ENCODE peak calls at places on chromosomes 12 and 14, in four cellular contexts. G, U, K and L are unnamed samples.
A peak's percentile ranks its signal among the peaks of the same experiment; 100 is the strongest.

GRCh38 chr12:20101046-20101445 is 267.3 kb upstream of the PDE3A start:
- DNase-seq in G (no peak), U (no peak), K (no peak), L (no peak)

GRCh38 chr14:22163051-22163450 is 426.0 kb downstream of the DAD1 start:
- DNase-seq in G (peak; percentile 42), U (no peak), K (no peak), L (no peak)

GRCh38 chr12:52415870-52416750 is 10.0 kb upstream of the KRT82 start:
- DNase-seq in G (peak; percentile 93), U (no peak), K (no peak), L (peak; percentile 35)

GRCh38 chr12:110343921-110344555 is 59.5 kb downstream of the ANAPC7 start:
- DNase-seq in G (no peak), U (no peak), K (no peak), L (no peak)

GRCh38 chr14:20904393-20905029 is 13.3 kb downstream of the RNASE3 start:
- DNase-seq in G (no peak), U (no peak), K (no peak), L (no peak)

GRCh38 chr12:57887631-57888406 is 41.3 kb upstream of the CTDSP2 start:
- DNase-seq in G (peak; percentile 77), U (no peak), K (peak; percentile 61), L (no peak)

GRCh38 chr14:63492391-63492790 is 50.8 kb downstream of the PPP2R5E start:
- DNase-seq in G (peak; percentile 37), U (no peak), K (no peak), L (no peak)

GRCh38 chr12:62817556-62818271 is 117.2 kb downstream of the PPM1H start:
- DNase-seq in G (peak; percentile 40), U (no peak), K (no peak), L (no peak)

GRCh38 chr12:67598598-67598997 is 49.9 kb upstream of the DYRK2 start:
- DNase-seq in G (no peak), U (no peak), K (no peak), L (no peak)

GRCh38 chr14:50615056-50615455 is 53.0 kb downstream of the SAV1 start:
- DNase-seq in G (no peak), U (no peak), K (no peak), L (no peak)

GRCh38 chr14:29242755-29243340 is 476.3 kb downstream of the FOXG1 start:
- DNase-seq in G (no peak), U (no peak), K (no peak), L (no peak)

GRCh38 chr14:55451398-55451797 is 11.0 kb upstream of the TBPL2 start:
- DNase-seq in G (no peak), U (no peak), K (no peak), L (no peak)

GRCh38 chr14:55449116-55449515 is 8.7 kb upstream of the TBPL2 start:
- DNase-seq in G (no peak), U (no peak), K (no peak), L (no peak)

GRCh38 chr14:55450539-55450938 is 10.1 kb upstream of the TBPL2 start:
- DNase-seq in G (no peak), U (no peak), K (no peak), L (no peak)

GRCh38 chr14:55450987-55451386 is 10.6 kb upstream of the TBPL2 start:
- DNase-seq in G (no peak), U (no peak), K (no peak), L (no peak)

GRCh38 chr14:55450124-55450523 is 9.7 kb upstream of the TBPL2 start:
- DNase-seq in G (no peak), U (no peak), K (no peak), L (no peak)
- H3K4me1 ChIP-seq in G (peaks cover 24% of the 10 kb centered on the region), U (no peaks in the 10 kb centered on the region), K (peaks cover 16% of the 10 kb centered on the region), L (no peaks in the 10 kb centered on the region)

DNA sequence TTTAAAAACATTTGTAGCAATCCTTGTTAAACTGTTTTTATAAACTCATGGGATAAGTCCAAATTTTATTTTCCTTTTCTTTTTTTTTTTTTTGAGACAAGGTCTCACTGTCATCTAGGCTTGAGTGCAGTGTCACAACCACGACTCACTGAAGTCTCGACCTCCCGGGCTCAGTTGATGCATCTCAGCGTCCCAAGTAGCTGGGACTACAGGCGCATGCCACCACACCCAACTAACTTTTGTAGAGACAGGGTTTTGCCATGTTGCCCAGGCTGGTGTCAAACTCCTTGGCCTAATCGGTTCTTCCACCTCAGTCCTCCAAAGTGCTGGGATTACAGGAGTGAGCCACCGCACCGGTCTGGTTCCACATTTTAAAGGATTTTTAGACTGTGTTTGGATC is 9.8 kb downstream of the RAP1B start:
- DNase-seq in G (no peak), U (no peak), K (no peak), L (no peak)
- H3K4me1 ChIP-seq in G (peaks cover 26% of the 10 kb centered on the region), U (peaks cover 30% of the 10 kb centered on the region), K (peaks cover 62% of the 10 kb centered on the region), L (peaks cover 87% of the 10 kb centered on the region)

DNA sequence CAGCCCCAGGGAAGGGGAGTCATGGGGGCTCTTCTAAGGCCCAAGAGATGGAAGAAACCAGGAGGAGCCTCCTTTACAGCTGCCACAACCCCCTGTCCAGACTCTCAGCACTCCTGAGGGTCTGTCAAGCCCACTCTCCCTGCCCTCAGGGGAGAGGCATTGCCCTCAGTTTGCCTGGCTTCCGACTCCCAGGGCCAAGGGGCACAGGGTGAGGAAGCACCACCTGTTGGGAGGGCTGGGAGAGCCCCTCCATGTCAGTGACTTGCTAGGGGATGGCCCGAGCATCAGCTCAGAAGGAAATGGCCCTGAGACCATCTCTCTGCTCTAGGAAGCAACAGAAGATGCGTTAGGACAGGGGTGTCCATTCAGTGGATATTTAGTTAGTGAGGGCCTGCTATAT is 36.1 kb downstream of the LTBP2 start:
- DNase-seq in G (no peak), U (peak; percentile 22), K (no peak), L (no peak)
- H3K4me1 ChIP-seq in G (peaks cover 56% of the 10 kb centered on the region), U (no peaks in the 10 kb centered on the region), K (no peaks in the 10 kb centered on the region), L (peaks cover 6% of the 10 kb centered on the region)

GRCh38 chr12:12803186-12803585 is 10.0 kb upstream of the DDX47 start:
- DNase-seq in G (peak; percentile 80), U (no peak), K (peak; percentile 87), L (peak; percentile 58)

GRCh38 chr12:12798480-12798879 is 13.0 kb downstream of the APOLD1 start:
- DNase-seq in G (no peak), U (no peak), K (no peak), L (no peak)

GRCh38 chr12:12801649-12802048 is 11.5 kb upstream of the DDX47 start:
- DNase-seq in G (no peak), U (no peak), K (no peak), L (no peak)

GRCh38 chr12:12799163-12799920 is 13.8 kb upstream of the DDX47 start:
- DNase-seq in G (no peak), U (no peak), K (no peak), L (no peak)

DNA sequence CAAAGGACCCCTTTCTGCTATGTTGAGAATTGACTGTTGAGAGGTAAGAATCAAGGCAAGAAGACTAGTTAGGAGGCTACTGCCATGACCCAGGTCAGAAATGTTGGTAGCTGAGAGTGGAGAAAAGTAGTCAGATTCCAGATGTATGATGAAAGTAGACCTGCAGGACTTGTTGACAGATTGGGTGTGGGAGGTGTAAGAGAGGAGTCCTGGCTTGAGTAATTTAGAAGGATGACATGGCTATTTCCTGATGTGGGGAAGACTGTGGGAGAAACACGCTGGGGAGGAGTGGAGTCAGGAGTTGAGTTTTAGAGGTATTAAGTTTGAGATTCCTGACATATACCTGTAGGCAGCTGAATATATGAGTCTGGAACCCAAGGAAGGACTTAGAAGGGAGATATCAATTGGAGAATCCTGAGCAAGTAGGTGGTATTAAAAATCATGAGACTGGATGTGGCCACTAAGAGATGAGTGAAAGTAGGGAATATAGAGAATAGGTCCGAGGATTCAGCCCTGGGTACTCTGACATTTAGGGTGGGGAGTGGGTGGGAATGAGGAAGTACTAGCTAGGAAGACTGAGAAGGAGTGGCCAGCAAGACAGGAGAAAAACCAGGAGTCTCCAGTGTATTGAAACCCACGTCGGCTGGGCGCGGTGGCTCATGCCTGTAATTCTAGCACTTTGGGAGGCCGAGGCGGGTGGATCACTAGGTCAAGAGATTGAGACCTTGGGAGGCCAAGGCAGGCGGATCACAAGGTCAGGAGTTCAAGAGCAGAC is 12.6 kb upstream of the DDX47 start:
- DNase-seq in G (no peak), U (no peak), K (no peak), L (no peak)
- H3K4me1 ChIP-seq in G (peaks cover 11% of the 10 kb centered on the region), U (no peaks in the 10 kb centered on the region), K (peaks cover 5% of the 10 kb centered on the region), L (no peaks in the 10 kb centered on the region)

GRCh38 chr12:171276-171675 is 42.7 kb downstream of the SLC6A12 start:
- DNase-seq in G (no peak), U (no peak), K (no peak), L (no peak)
- H3K4me1 ChIP-seq in G (peaks cover 3% of the 10 kb centered on the region), U (peaks cover 11% of the 10 kb centered on the region), K (peaks cover 13% of the 10 kb centered on the region), L (peaks cover 3% of the 10 kb centered on the region)

GRCh38 chr14:91229743-91230200 is 14.7 kb downstream of the GPR68 start:
- DNase-seq in G (no peak), U (no peak), K (no peak), L (no peak)

GRCh38 chr14:91231446-91231845 is 13.1 kb downstream of the GPR68 start:
- DNase-seq in G (no peak), U (no peak), K (no peak), L (no peak)

GRCh38 chr14:91232052-91232451 is 12.5 kb downstream of the GPR68 start:
- DNase-seq in G (no peak), U (no peak), K (no peak), L (no peak)

GRCh38 chr14:91229005-91229382 is 15.5 kb downstream of the GPR68 start:
- DNase-seq in G (no peak), U (no peak), K (no peak), L (no peak)

GRCh38 chr14:91230363-91231035 is 14.0 kb downstream of the GPR68 start:
- DNase-seq in G (peak; percentile 23), U (no peak), K (no peak), L (no peak)
- H3K4me1 ChIP-seq in G (peaks cover 2% of the 10 kb centered on the region), U (no peaks in the 10 kb centered on the region), K (peaks cover 8% of the 10 kb centered on the region), L (no peaks in the 10 kb centered on the region)

GRCh38 chr12:1695836-1696670 is 5.2 kb downstream of the ADIPOR2 start:
- DNase-seq in G (no peak), U (no peak), K (no peak), L (no peak)
- H3K4me1 ChIP-seq in G (peaks cover 4% of the 10 kb centered on the region), U (peaks cover 5% of the 10 kb centered on the region), K (peaks cover 41% of the 10 kb centered on the region), L (peaks cover 50% of the 10 kb centered on the region)

GRCh38 chr14:90608281-90608680 is 207.9 kb downstream of the TTC7B start:
- DNase-seq in G (no peak), U (no peak), K (no peak), L (no peak)
- H3K4me1 ChIP-seq in G (no peaks in the 10 kb centered on the region), U (no peaks in the 10 kb centered on the region), K (no peaks in the 10 kb centered on the region), L (peaks cover 37% of the 10 kb centered on the region)

DNA sequence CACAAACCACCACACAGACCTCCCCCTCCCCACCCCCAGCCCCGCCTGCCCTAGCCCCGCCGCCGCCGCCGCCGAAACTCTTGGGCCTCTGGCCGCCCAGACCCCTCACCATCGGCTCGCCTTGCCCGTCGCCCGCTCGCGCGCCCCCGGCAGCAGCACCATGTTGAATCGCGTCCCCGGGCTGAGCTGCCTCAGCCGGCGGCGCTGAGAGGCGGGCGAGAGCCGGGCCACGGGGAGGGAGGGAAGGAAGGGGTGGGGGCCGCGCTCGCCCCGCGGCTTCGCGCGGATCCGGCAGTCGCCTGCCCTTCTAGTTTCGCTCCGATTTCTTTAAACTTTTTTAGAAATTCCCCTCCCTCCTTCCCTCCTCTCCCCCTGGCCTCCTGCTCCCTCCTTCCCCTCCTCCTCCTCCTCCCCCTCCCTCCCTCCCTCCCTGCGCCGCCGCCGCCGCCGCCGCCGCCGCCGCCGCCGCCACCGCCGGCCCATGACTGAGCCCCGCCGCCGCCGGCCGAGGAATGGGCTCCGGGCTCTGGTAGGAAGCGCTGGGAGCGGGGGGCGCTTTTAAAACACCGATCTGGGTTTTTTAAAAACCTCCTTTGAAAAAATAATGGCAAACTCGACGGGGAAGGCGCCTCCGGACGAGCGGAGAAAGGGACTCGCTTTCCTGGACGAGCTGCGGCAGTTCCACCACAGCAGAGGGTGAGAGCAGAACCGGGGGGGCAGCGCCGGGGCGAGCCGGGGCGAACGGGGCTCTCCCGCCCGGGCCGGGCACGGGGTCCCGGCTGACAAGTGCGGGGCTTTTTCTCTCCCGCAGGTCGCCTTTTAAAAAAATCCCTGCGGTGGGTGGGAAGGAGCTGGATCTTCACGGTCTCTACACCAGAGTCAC is at the start of gene ARID2:
- DNase-seq in G (peak; percentile 81), U (peak; percentile 80), K (peak; percentile 67), L (peak; percentile 73)
- H3K4me1 ChIP-seq in G (peaks cover 6% of the 10 kb centered on the region), U (peaks cover 32% of the 10 kb centered on the region), K (peaks cover 34% of the 10 kb centered on the region), L (peaks cover 40% of the 10 kb centered on the region)